ENCODE peak calls at places on chromosomes 4 and X, in six cellular contexts. C, Z, Q, U, X and R are unnamed samples.
A peak's percentile ranks its signal among the peaks of the same experiment; 100 is the strongest.

GRCh38 chr4:105594094-105595010 is 41.9 kb downstream of the ARHGEF38 start:
- DNase-seq in X (peak; percentile 2), Z (no peak), U (peak; percentile 59), Q (peak; percentile 34), C (peak; percentile 9), R (no peak)

GRCh38 chr4:141102367-141102766 is 30.9 kb downstream of the RNF150 start:
- DNase-seq in Z (no peak), X (no peak), C (peak; percentile 1), U (no peak), Q (no peak), R (no peak)

GRCh38 chrX:34918856-34919255 is 23.7 kb upstream of the FAM47B start:
- DNase-seq in U (no peak), Q (peak; percentile 9), X (peak; percentile 67), C (peak; percentile 70), Z (no peak), R (peak; percentile 25)

GRCh38 chr4:16082038-16082423 is 1.8 kb downstream of the PROM1 start:
- DNase-seq in C (no peak), Q (no peak), U (no peak), Z (no peak), X (no peak), R (no peak)

GRCh38 chrX:57951666-57952319 is 41.5 kb upstream of the ZXDA start:
- DNase-seq in C (no peak), Q (no peak), Z (no peak), U (no peak), X (no peak), R (peak; percentile 7)

GRCh38 chr4:111641813-111642579 is 503.3 kb upstream of the FAM241A start:
- DNase-seq in X (peak; percentile 86), Z (peak; percentile 33), C (peak; percentile 88), U (peak; percentile 13), Q (peak; percentile 87), R (peak; percentile 89)

GRCh38 chr4:184287697-184288255 is 70.1 kb upstream of the ENPP6 start:
- DNase-seq in Z (no peak), U (no peak), X (peak; percentile 55), C (no peak), Q (peak; percentile 64), R (no peak)

GRCh38 chr4:81442479-81443085 is 29.1 kb downstream of the RASGEF1B start:
- DNase-seq in C (no peak), X (no peak), Q (no peak), Z (no peak), U (no peak), R (no peak)

GRCh38 chrX:24876782-24877315 is 138.9 kb downstream of the ARX start:
- DNase-seq in X (no peak), U (no peak), Q (no peak), C (no peak), Z (no peak), R (no peak)

GRCh38 chrX:110852180-110852579 is 56.6 kb upstream of the CHRDL1 start:
- DNase-seq in C (peak; percentile 19), Z (peak; percentile 21), Q (no peak), X (no peak), U (no peak), R (peak; percentile 24)

GRCh38 chr4:111681751-111682150 is 463.5 kb upstream of the FAM241A start:
- DNase-seq in Z (no peak), C (no peak), Q (no peak), X (no peak), U (no peak), R (no peak)

GRCh38 chr4:185833055-185833598 is 21.1 kb upstream of the SORBS2 start:
- DNase-seq in Z (no peak), U (no peak), Q (peak; percentile 66), X (peak; percentile 92), C (peak; percentile 28), R (no peak)

GRCh38 chr4:152708806-152709205 is 29.0 kb upstream of the TMEM154 start:
- DNase-seq in Z (no peak), U (no peak), Q (no peak), C (no peak), X (no peak), R (no peak)

GRCh38 chr4:137601924-137602323 is 69.6 kb upstream of the PCDH18 start:
- DNase-seq in Q (no peak), Z (no peak), U (no peak), X (no peak), C (peak; percentile 1), R (no peak)

GRCh38 chr4:78121338-78121904 is 64.3 kb downstream of the FRAS1 start:
- DNase-seq in X (no peak), C (no peak), Q (no peak), U (no peak), Z (no peak), R (no peak)

GRCh38 chr4:104592894-104593470 is 98.3 kb upstream of the CXXC4 start:
- DNase-seq in Z (no peak), C (no peak), X (no peak), U (no peak), Q (no peak), R (no peak)

GRCh38 chrX:46757593-46757992 is 1.3 kb downstream of the SLC9A7 start:
- DNase-seq in Q (no peak), C (no peak), Z (no peak), X (peak; percentile 28), U (no peak), R (no peak)

GRCh38 chr4:176792348-176793059 is at the start of gene VEGFC:
- DNase-seq in C (peak; percentile 73), Z (no peak), Q (peak; percentile 3), U (no peak), X (peak; percentile 69), R (peak; percentile 8)

GRCh38 chr4:78528327-78528726 is 23.2 kb upstream of the ANXA3 start:
- DNase-seq in Z (no peak), Q (no peak), C (no peak), X (no peak), U (no peak), R (no peak)

GRCh38 chr4:1572521-1572920 is 111.6 kb downstream of the FAM53A start:
- DNase-seq in Q (no peak), U (no peak), X (no peak), Z (peak; percentile 68), C (no peak), R (no peak)

GRCh38 chrX:153361781-153362397 is 27.9 kb downstream of the ZNF275 start:
- DNase-seq in X (no peak), U (no peak), Q (no peak), C (no peak), Z (no peak), R (no peak)

GRCh38 chr4:47084111-47084510 is 52.7 kb downstream of the GABRB1 start:
- DNase-seq in X (no peak), Z (no peak), Q (no peak), U (no peak), C (no peak), R (no peak)

GRCh38 chr4:123304151-123305021 is 92.2 kb upstream of the SPRY1 start:
- DNase-seq in U (no peak), X (no peak), Q (no peak), Z (no peak), C (no peak), R (no peak)
- H3K4me3 ChIP-seq in U (no peak overlapping the region), X (no peak overlapping the region), Q (no peak overlapping the region), Z (no peak overlapping the region), C (no peak overlapping the region), R (no peak overlapping the region)

GRCh38 chr4:33078145-33078544 is 2358.0 kb downstream of the PCDH7 start:
- DNase-seq in Z (no peak), U (no peak), C (no peak), Q (no peak), X (no peak), R (no peak)
- TF ChIP-seq MYC in Z (no peak), U (no peak), C (no peak), Q (no peak), X (no peak), R (no peak)

GRCh38 chrX:18964880-18965279 is 19.0 kb downstream of the PHKA2 start:
- DNase-seq in Q (no peak), X (no peak), Z (no peak), U (no peak), C (no peak), R (no peak)

GRCh38 chrX:18964026-18964425 is 19.9 kb downstream of the PHKA2 start:
- DNase-seq in Q (no peak), X (no peak), C (no peak), U (no peak), Z (no peak), R (no peak)

GRCh38 chrX:18962329-18962728 is 21.6 kb downstream of the PHKA2 start:
- DNase-seq in X (no peak), Z (no peak), U (no peak), C (no peak), Q (no peak), R (peak; percentile 28)

GRCh38 chrX:18966624-18967023 is 17.3 kb downstream of the PHKA2 start:
- DNase-seq in C (no peak), Z (no peak), Q (no peak), X (no peak), U (no peak), R (no peak)

GRCh38 chrX:18961686-18962085 is 22.2 kb downstream of the PHKA2 start:
- DNase-seq in X (peak; percentile 3), C (no peak), U (no peak), Q (no peak), Z (no peak), R (peak; percentile 83)
- H3K4me3 ChIP-seq in X (no peak overlapping the region), C (no peak overlapping the region), U (no peak overlapping the region), Q (no peak overlapping the region), Z (no peak overlapping the region), R (no peak overlapping the region)

GRCh38 chrX:119690921-119691716 is 1.8 kb downstream of the SEPTIN6 start:
- DNase-seq in U (no peak), X (no peak), Z (peak; percentile 44), C (no peak), Q (no peak), R (peak; percentile 33)
- TF ChIP-seq MYC in U (no peak), X (no peak), Z (no peak), C (no peak), Q (no peak), R (no peak)

GRCh38 chrX:155046129-155046810 is 19.6 kb downstream of the FUNDC2 start:
- DNase-seq in C (no peak), X (no peak), Q (no peak), U (no peak), Z (no peak), R (no peak)
- H3K4me3 ChIP-seq in C (no peak overlapping the region), X (no peak overlapping the region), Q (no peak overlapping the region), U (no peak overlapping the region), Z (no peak overlapping the region), R (no peak overlapping the region)